ENCODE peak calls at places on chromosome 9, in seven cellular contexts. C is iris pigment epithelial cell; V is non-pigmented ciliary epithelial cell; J is KG1; I is HCEC 1CT; R is activated naive CD4-positive, alpha-beta T cell treated with anti-CD3 and anti-CD28 coated beads, Interleukin-2, amount 50 U/mL, for 16 hours; F is activated gamma-delta T cell treated with Interleukin-2 at 50 U/mL for 16 hours. O is an unnamed sample.

GRCh38 chr9:35756743-35757526 is 2.9 kb upstream of the MSMP start:
- DNase-seq in C (no peak), V (no peak), J (peak; percentile 48), I (no peak), R (no peak), F (peak; percentile 47), O (peak; percentile 81)

GRCh38 chr9:81621111-81621510 is 68.2 kb downstream of the TLE1 start:
- DNase-seq in C (no peak), V (no peak), J (no peak), I (no peak), R (no peak), F (no peak), O (no peak)

GRCh38 chr9:128486201-128486600 is 18.3 kb upstream of the GLE1 start:
- DNase-seq in C (no peak), V (no peak), J (no peak), I (no peak), R (no peak), F (no peak), O (no peak)

GRCh38 chr9:114216081-114216480 is 60.7 kb downstream of the COL27A1 start:
- DNase-seq in C (peak; percentile 35), V (no peak), J (no peak), I (no peak), R (no peak), F (no peak), O (peak; percentile 87)

GRCh38 chr9:70442328-70442848 is 27.9 kb upstream of the KLF9 start:
- DNase-seq in C (no peak), V (no peak), J (no peak), I (no peak), R (no peak), F (no peak), O (no peak)

GRCh38 chr9:30235564-30235963 is 2148.9 kb upstream of the ACO1 start:
- DNase-seq in C (no peak), V (no peak), J (no peak), I (no peak), R (no peak), F (no peak), O (no peak)

GRCh38 chr9:112032009-112032408 is 135.4 kb downstream of the UGCG start:
- DNase-seq in C (no peak), V (no peak), J (no peak), I (no peak), R (no peak), F (no peak), O (no peak)

GRCh38 chr9:136575626-136576268 is 29.9 kb upstream of the NOTCH1 start:
- DNase-seq in C (no peak), V (no peak), J (no peak), I (no peak), R (no peak), F (no peak), O (no peak)

GRCh38 chr9:94584555-94584954 is 9.1 kb downstream of the FBP2 start:
- DNase-seq in C (no peak), V (no peak), J (no peak), I (no peak), R (no peak), F (no peak), O (no peak)

GRCh38 chr9:1042466-1042865 is 7.7 kb upstream of the DMRT2 start:
- DNase-seq in C (no peak), V (no peak), J (no peak), I (no peak), R (no peak), F (no peak), O (no peak)